ENCODE peak calls at places on chromosomes 12 and 14, in four cellular contexts. P, Z, L and Q are unnamed samples.

GRCh38 chr12:120118710-120119097 is 2.2 kb upstream of the RAB35 start:
- DNase-seq in P (no peak), Z (no peak), L (no peak), Q (no peak)

GRCh38 chr14:72518809-72519377 is 375.0 kb downstream of the DPF3 start:
- DNase-seq in P (no peak), Z (no peak), L (no peak), Q (no peak)

GRCh38 chr14:53890611-53891091 is 66.0 kb downstream of the BMP4 start:
- DNase-seq in P (peak; percentile 57), Z (peak; percentile 79), L (no peak), Q (no peak)

GRCh38 chr14:73457050-73457934 is 1.1 kb downstream of the NUMB start:
- DNase-seq in P (no peak), Z (peak; percentile 84), L (peak; percentile 49), Q (no peak)

GRCh38 chr12:1474059-1474537 is 120.3 kb downstream of the FBXL14 start:
- DNase-seq in P (no peak), Z (peak; percentile 52), L (no peak), Q (no peak)

GRCh38 chr12:109310247-109311125 is 1.4 kb upstream of the FOXN4 start:
- DNase-seq in P (no peak), Z (peak; percentile 76), L (no peak), Q (no peak)

GRCh38 chr14:78401866-78402265 is 231.7 kb downstream of the NRXN3 start:
- DNase-seq in P (no peak), Z (no peak), L (no peak), Q (no peak)

GRCh38 chr12:122876724-122877123 is 19.2 kb downstream of the VPS37B start:
- DNase-seq in P (no peak), Z (no peak), L (no peak), Q (no peak)

GRCh38 chr14:77204907-77205306 is 23.3 kb downstream of the TMEM63C start:
- DNase-seq in P (no peak), Z (no peak), L (no peak), Q (no peak)

GRCh38 chr14:71003156-71003555 is 95.9 kb downstream of the PCNX1 start:
- DNase-seq in P (no peak), Z (no peak), L (no peak), Q (no peak)

GRCh38 chr14:60179296-60179924 is 14.2 kb upstream of the DHRS7 start:
- DNase-seq in P (no peak), Z (no peak), L (no peak), Q (no peak)
- H3K27ac ChIP-seq in P (no peak overlapping the region), Z (no peak overlapping the region), L (no peak overlapping the region), Q (no peak overlapping the region)

DNA sequence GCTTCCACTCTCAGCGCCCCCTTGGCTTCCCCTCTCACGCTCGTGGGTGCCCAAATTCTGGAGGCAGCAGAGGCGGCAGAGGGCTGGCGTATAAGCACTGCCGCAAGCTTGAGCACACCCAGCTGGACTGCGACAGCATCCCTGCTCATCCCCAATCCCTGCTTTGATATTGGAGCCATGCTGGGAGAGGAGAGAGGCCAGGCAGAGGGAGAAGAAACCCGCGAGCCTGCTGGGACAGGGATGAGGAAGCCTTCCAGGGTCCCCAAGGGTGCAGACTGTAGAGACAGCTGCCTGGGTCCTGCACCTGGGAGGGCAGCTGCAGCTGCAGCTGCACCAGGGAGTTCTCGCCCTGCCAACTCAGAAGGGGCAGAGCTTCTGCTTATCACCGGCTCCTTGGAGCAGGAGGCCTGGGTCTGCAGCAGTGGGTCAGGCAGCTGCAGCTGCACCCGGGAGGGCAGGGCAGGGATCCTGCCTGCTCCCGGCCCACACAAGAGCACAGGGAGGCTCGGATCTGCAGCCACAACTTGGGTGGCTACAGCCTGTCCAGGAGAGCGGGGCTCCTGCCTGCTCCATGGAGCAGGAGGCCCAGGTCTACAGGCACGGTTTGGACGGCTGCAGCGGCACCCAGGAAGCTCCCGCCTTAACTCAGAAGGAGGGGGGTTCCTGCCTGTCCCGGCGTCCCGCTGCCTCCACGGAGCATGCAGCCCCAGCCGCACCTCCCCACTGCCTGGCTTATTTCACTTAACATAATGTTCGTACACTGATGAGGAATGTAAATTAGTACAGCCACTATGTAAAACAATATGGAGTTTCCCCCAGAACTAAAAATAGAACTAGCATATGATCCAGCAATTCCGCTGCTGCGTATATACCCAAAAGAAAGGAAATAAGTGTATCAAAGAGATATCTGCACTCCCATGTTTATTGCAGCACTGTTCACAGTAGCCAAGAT is 60.4 kb upstream of the SGPP1 start:
- DNase-seq in P (no peak), Z (no peak), L (no peak), Q (no peak)
- H3K4me3 ChIP-seq in P (no peak overlapping the region), Z (no peak overlapping the region), L (peak overlapping the region; percentile 1), Q (no peak overlapping the region)

GRCh38 chr14:68607852-68608232 is 185.0 kb downstream of the ZFP36L1 start:
- DNase-seq in P (no peak), Z (no peak), L (no peak), Q (no peak)

GRCh38 chr14:68607081-68607851 is 185.6 kb downstream of the ZFP36L1 start:
- DNase-seq in P (no peak), Z (peak; percentile 67), L (peak; percentile 45), Q (no peak)

GRCh38 chr14:68610251-68610793 is 182.5 kb downstream of the ZFP36L1 start:
- DNase-seq in P (no peak), Z (peak; percentile 56), L (no peak), Q (no peak)

GRCh38 chr14:68608235-68608962 is 184.5 kb downstream of the ZFP36L1 start:
- DNase-seq in P (no peak), Z (peak; percentile 50), L (peak; percentile 66), Q (no peak)

GRCh38 chr14:68609012-68609411 is 183.9 kb downstream of the ZFP36L1 start:
- DNase-seq in P (no peak), Z (peak; percentile 46), L (no peak), Q (no peak)
- H3K27ac ChIP-seq in P (no peak overlapping the region), Z (no peak overlapping the region), L (no peak overlapping the region), Q (no peak overlapping the region)

GRCh38 chr14:36658091-36659009 is 3.3 kb upstream of the PAX9 start:
- DNase-seq in P (no peak), Z (peak; percentile 73), L (no peak), Q (no peak)
- H3K4me3 ChIP-seq in P (no peak overlapping the region), Z (peak overlapping the region; percentile 44), L (peak overlapping the region; percentile 37), Q (peak overlapping the region; percentile 25)

DNA sequence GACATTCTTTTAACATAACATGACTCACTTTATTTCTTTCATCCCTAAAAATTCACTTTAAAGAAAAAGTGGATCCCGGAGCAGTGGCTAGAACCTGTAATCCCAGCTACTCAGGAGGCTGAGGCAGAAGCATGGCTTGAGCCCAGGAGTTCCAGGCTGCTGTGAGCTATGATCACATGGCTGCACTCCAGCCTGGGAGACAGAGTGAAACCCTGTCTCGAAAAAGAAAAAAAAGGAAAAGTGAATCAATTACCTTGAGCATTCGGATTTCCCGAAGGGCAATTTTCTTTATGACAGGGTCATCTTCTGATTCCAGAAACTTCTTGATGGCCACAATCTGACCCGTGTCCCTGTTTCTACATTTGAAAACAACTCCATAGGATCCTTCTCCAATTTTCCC is 1.2 kb downstream of the CDKL1 start:
- DNase-seq in P (no peak), Z (no peak), L (peak; percentile 56), Q (peak; percentile 33)
- H3K27ac ChIP-seq in P (no peak overlapping the region), Z (no peak overlapping the region), L (peak overlapping the region; percentile 89), Q (no peak overlapping the region)

GRCh38 chr14:101730626-101731186 is 30.8 kb upstream of the PPP2R5C start:
- DNase-seq in P (no peak), Z (peak; percentile 47), L (no peak), Q (no peak)
- H3K4me3 ChIP-seq in P (no peak overlapping the region), Z (no peak overlapping the region), L (no peak overlapping the region), Q (no peak overlapping the region)

DNA sequence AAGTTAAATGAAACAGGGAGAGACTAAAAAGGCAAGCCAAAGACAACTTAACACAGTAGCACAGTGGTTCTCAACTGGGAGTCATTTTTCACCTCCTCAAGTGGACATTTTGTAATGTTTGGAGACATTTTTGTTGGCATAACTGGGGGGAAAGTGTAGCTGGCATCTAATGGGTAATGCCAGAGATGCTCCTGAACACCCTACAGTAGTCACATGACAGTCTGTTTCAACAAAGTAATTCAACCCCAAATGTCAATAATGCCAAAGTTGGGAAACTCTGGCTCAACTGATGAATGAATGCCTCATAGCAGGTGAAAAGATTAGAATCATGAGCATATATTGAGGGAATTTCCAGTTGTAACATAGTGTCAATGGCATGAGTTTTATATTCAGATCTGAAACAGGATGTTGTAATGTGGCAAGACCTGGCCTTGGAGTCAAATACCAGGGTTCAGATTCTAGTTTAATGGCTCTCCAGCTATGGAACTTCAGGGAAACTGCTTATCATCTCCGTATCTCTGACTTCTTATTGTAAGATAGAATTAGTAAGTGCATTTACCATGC is 2.4 kb upstream of the OR4K5 start:
- DNase-seq in P (no peak), Z (no peak), L (no peak), Q (no peak)
- H3K27ac ChIP-seq in P (no peak overlapping the region), Z (no peak overlapping the region), L (no peak overlapping the region), Q (no peak overlapping the region)

GRCh38 chr14:61109288-61109687 is 128.2 kb downstream of the SLC38A6 start:
- DNase-seq in P (no peak), Z (no peak), L (no peak), Q (no peak)

GRCh38 chr14:61106627-61107147 is 125.6 kb downstream of the SLC38A6 start:
- DNase-seq in P (no peak), Z (peak; percentile 63), L (no peak), Q (no peak)

GRCh38 chr14:61107896-61108295 is 126.9 kb downstream of the SLC38A6 start:
- DNase-seq in P (no peak), Z (no peak), L (no peak), Q (no peak)

GRCh38 chr14:61108742-61109141 is 127.7 kb downstream of the SLC38A6 start:
- DNase-seq in P (no peak), Z (no peak), L (no peak), Q (no peak)

DNA sequence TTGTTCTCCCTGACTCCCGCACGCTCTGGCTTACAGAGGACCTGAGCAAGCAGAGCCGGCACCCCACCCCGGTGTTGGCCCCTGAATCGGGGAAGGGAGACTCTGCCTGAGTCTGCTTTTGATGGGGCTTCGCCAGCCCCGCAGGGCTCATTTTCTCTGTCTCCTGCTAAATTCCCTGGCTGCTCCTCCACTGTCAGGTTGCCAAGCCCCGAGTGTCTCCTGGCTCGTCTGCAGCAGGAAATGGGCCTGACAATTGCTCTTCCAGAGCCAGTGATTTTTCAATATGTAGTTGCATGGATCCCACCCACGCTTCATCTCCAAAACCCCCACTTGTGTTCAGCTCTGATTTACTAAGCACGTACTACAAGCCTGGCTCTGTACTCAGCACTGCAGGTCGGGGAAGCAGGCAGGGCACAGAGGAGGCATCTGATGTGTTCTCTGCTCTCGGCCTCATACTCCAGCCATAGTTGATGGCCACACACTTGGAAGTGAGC is 126.2 kb downstream of the SLC38A6 start:
- DNase-seq in P (no peak), Z (no peak), L (no peak), Q (peak; percentile 39)
- H3K4me3 ChIP-seq in P (no peak overlapping the region), Z (no peak overlapping the region), L (no peak overlapping the region), Q (no peak overlapping the region)

GRCh38 chr12:25995906-25996305 is 37.4 kb downstream of the RASSF8 start:
- DNase-seq in P (no peak), Z (no peak), L (no peak), Q (no peak)

GRCh38 chr12:25994901-25995625 is 36.6 kb downstream of the RASSF8 start:
- DNase-seq in P (no peak), Z (peak; percentile 68), L (no peak), Q (no peak)

GRCh38 chr12:25996677-25997076 is 38.2 kb downstream of the RASSF8 start:
- DNase-seq in P (no peak), Z (no peak), L (no peak), Q (no peak)

GRCh38 chr12:25992026-25992782 is 33.7 kb downstream of the RASSF8 start:
- DNase-seq in P (no peak), Z (no peak), L (no peak), Q (no peak)

GRCh38 chr12:25994252-25994651 is 35.8 kb downstream of the RASSF8 start:
- DNase-seq in P (no peak), Z (no peak), L (no peak), Q (no peak)
- H3K27ac ChIP-seq in P (no peak overlapping the region), Z (peak overlapping the region; percentile 9), L (peak overlapping the region; percentile 54), Q (no peak overlapping the region)